ENCODE peak calls at places on chromosomes 3 and 15, in four cellular contexts. G is AG04449; F is stimulated activated CD4-positive, alpha-beta T cell treated with anti-CD3 and anti-CD28 coated beads, Interleukin-1b, Interleukin-23, amount 100 ng/mL, for 1 hour; Q is OCI-LY7. C is an unnamed sample.

GRCh38 chr3:20846081-20846480 is 660.1 kb upstream of the SGO1 start:
- DNase-seq in G (no peak), F (no peak), Q (no peak), C (no peak)

GRCh38 chr3:64399205-64399800 is 174.0 kb upstream of the PRICKLE2 start:
- DNase-seq in G (no peak), F (no peak), Q (peak; percentile 49), C (peak; percentile 31)

GRCh38 chr3:29718661-29719065 is 437.8 kb downstream of the RBMS3 start:
- DNase-seq in G (no peak), F (no peak), Q (no peak), C (no peak)

GRCh38 chr15:50542051-50542450 is 4.4 kb downstream of the USP50 start:
- DNase-seq in G (peak; percentile 59), F (no peak), Q (no peak), C (peak; percentile 94)

GRCh38 chr3:197001972-197002700 is 27.5 kb downstream of the MELTF start:
- DNase-seq in G (no peak), F (no peak), Q (peak; percentile 33), C (no peak)

GRCh38 chr3:170180107-170180951 is 1.2 kb downstream of the PHC3 start:
- DNase-seq in G (no peak), F (no peak), Q (peak; percentile 41), C (no peak)

GRCh38 chr15:64216722-64217428 is 54.1 kb upstream of the PPIB start:
- DNase-seq in G (no peak), F (no peak), Q (no peak), C (no peak)

GRCh38 chr3:119628816-119629445 is 31.2 kb downstream of the PLA1A start:
- DNase-seq in G (no peak), F (no peak), Q (no peak), C (no peak)

GRCh38 chr15:63380828-63381282 is 791 bp downstream of the CA12 start:
- DNase-seq in G (no peak), F (no peak), Q (no peak), C (no peak)

C was measured in AG09319.